ENCODE peak calls at places on chromosomes 5 and 9, in eight cellular contexts. One of them, this sample, is unnamed.

GRCh38 chr9:4985376-4986266 is 549 bp downstream of the JAK2 start:
- DNase-seq in heart left ventricle: peak
- DNase-seq in A549: no peak
- DNase-seq in hepatic stellate cell: no peak
- DNase-seq in adrenal gland: peak
- DNase-seq in naive thymus-derived CD8-positive, alpha-beta T cell: peak
- DNase-seq in frontal cortex: no peak
- DNase-seq in AG20443: peak
- DNase-seq in this sample: peak

GRCh38 chr5:14900661-14901461 is 29.3 kb upstream of the ANKH start:
- DNase-seq in adrenal gland: peak
- DNase-seq in frontal cortex: no peak
- DNase-seq in hepatic stellate cell: peak
- DNase-seq in heart left ventricle: peak
- DNase-seq in naive thymus-derived CD8-positive, alpha-beta T cell: no peak
- DNase-seq in AG20443: peak
- DNase-seq in A549: no peak
- DNase-seq in this sample: peak

GRCh38 chr9:35776018-35776417 is 15.4 kb upstream of the NPR2 start:
- DNase-seq in A549: no peak
- DNase-seq in hepatic stellate cell: no peak
- DNase-seq in adrenal gland: no peak
- DNase-seq in AG20443: no peak
- DNase-seq in naive thymus-derived CD8-positive, alpha-beta T cell: no peak
- DNase-seq in frontal cortex: no peak
- DNase-seq in heart left ventricle: no peak
- DNase-seq in this sample: peak

GRCh38 chr5:17882760-17883488 is 248.7 kb downstream of the TAF11L14 start:
- DNase-seq in heart left ventricle: no peak
- DNase-seq in AG20443: no peak
- DNase-seq in naive thymus-derived CD8-positive, alpha-beta T cell: no peak
- DNase-seq in adrenal gland: no peak
- DNase-seq in A549: no peak
- DNase-seq in hepatic stellate cell: no peak
- DNase-seq in frontal cortex: no peak
- DNase-seq in this sample: no peak

GRCh38 chr9:124511891-124512805 is 4.9 kb upstream of the NR5A1 start:
- DNase-seq in naive thymus-derived CD8-positive, alpha-beta T cell: no peak
- DNase-seq in hepatic stellate cell: no peak
- DNase-seq in frontal cortex: peak
- DNase-seq in A549: no peak
- DNase-seq in AG20443: no peak
- DNase-seq in heart left ventricle: no peak
- DNase-seq in adrenal gland: no peak
- DNase-seq in this sample: no peak

GRCh38 chr9:3059781-3060468 is 216.0 kb upstream of the PUM3 start:
- DNase-seq in hepatic stellate cell: peak
- DNase-seq in frontal cortex: no peak
- DNase-seq in AG20443: no peak
- DNase-seq in heart left ventricle: no peak
- DNase-seq in A549: no peak
- DNase-seq in adrenal gland: no peak
- DNase-seq in naive thymus-derived CD8-positive, alpha-beta T cell: no peak
- DNase-seq in this sample: no peak

GRCh38 chr5:132376694-132377641 is 7.5 kb downstream of the SLC22A5 start:
- DNase-seq in A549: no peak
- DNase-seq in naive thymus-derived CD8-positive, alpha-beta T cell: no peak
- DNase-seq in adrenal gland: no peak
- DNase-seq in heart left ventricle: no peak
- DNase-seq in frontal cortex: peak
- DNase-seq in hepatic stellate cell: no peak
- DNase-seq in AG20443: no peak
- DNase-seq in this sample: no peak

GRCh38 chr5:151104795-151105194 is 24.0 kb upstream of the TNIP1 start:
- DNase-seq in A549: no peak
- DNase-seq in AG20443: peak
- DNase-seq in heart left ventricle: no peak
- DNase-seq in frontal cortex: no peak
- DNase-seq in hepatic stellate cell: no peak
- DNase-seq in adrenal gland: peak
- DNase-seq in naive thymus-derived CD8-positive, alpha-beta T cell: no peak
- DNase-seq in this sample: no peak

GRCh38 chr5:16886366-16886736 is 49.7 kb downstream of the MYO10 start:
- DNase-seq in hepatic stellate cell: peak
- DNase-seq in A549: no peak
- DNase-seq in heart left ventricle: no peak
- DNase-seq in naive thymus-derived CD8-positive, alpha-beta T cell: no peak
- DNase-seq in adrenal gland: peak
- DNase-seq in AG20443: peak
- DNase-seq in frontal cortex: no peak
- DNase-seq in this sample: no peak

GRCh38 chr9:29349050-29349449 is 1775.8 kb upstream of the C9orf72 start:
- DNase-seq in heart left ventricle: no peak
- DNase-seq in frontal cortex: no peak
- DNase-seq in adrenal gland: no peak
- DNase-seq in A549: no peak
- DNase-seq in AG20443: no peak
- DNase-seq in naive thymus-derived CD8-positive, alpha-beta T cell: no peak
- DNase-seq in hepatic stellate cell: no peak
- DNase-seq in this sample: no peak

GRCh38 chr5:134583821-134584220 is 48.8 kb downstream of the SAR1B start:
- DNase-seq in heart left ventricle: no peak
- DNase-seq in hepatic stellate cell: no peak
- DNase-seq in frontal cortex: no peak
- DNase-seq in AG20443: no peak
- DNase-seq in naive thymus-derived CD8-positive, alpha-beta T cell: no peak
- DNase-seq in adrenal gland: no peak
- DNase-seq in A549: no peak
- DNase-seq in this sample: no peak

GRCh38 chr5:171899792-171900191 is 106.6 kb downstream of the FBXW11 start:
- DNase-seq in heart left ventricle: no peak
- DNase-seq in A549: no peak
- DNase-seq in naive thymus-derived CD8-positive, alpha-beta T cell: no peak
- DNase-seq in adrenal gland: no peak
- DNase-seq in frontal cortex: no peak
- DNase-seq in hepatic stellate cell: no peak
- DNase-seq in AG20443: no peak
- DNase-seq in this sample: no peak

GRCh38 chr5:107425541-107426031 is 245.2 kb downstream of the EFNA5 start:
- DNase-seq in naive thymus-derived CD8-positive, alpha-beta T cell: no peak
- DNase-seq in heart left ventricle: no peak
- DNase-seq in hepatic stellate cell: peak
- DNase-seq in adrenal gland: no peak
- DNase-seq in frontal cortex: no peak
- DNase-seq in A549: peak
- DNase-seq in AG20443: peak
- DNase-seq in this sample: no peak

GRCh38 chr5:30446456-30446855 is 747.0 kb upstream of the CDH6 start:
- DNase-seq in frontal cortex: no peak
- DNase-seq in hepatic stellate cell: no peak
- DNase-seq in A549: no peak
- DNase-seq in AG20443: no peak
- DNase-seq in adrenal gland: no peak
- DNase-seq in heart left ventricle: no peak
- DNase-seq in naive thymus-derived CD8-positive, alpha-beta T cell: no peak
- DNase-seq in this sample: no peak

GRCh38 chr5:57592236-57592635 is 109.6 kb upstream of the ACTBL2 start:
- DNase-seq in frontal cortex: no peak
- DNase-seq in heart left ventricle: no peak
- DNase-seq in naive thymus-derived CD8-positive, alpha-beta T cell: no peak
- DNase-seq in A549: no peak
- DNase-seq in hepatic stellate cell: no peak
- DNase-seq in AG20443: no peak
- DNase-seq in adrenal gland: no peak
- DNase-seq in this sample: no peak

GRCh38 chr5:68548959-68549676 is 333.6 kb downstream of the PIK3R1 start:
- DNase-seq in naive thymus-derived CD8-positive, alpha-beta T cell: no peak
- DNase-seq in hepatic stellate cell: peak
- DNase-seq in A549: peak
- DNase-seq in heart left ventricle: no peak
- DNase-seq in frontal cortex: no peak
- DNase-seq in AG20443: no peak
- DNase-seq in adrenal gland: peak
- DNase-seq in this sample: peak

GRCh38 chr9:91845839-91846238 is 104.2 kb downstream of the ROR2 start:
- DNase-seq in AG20443: no peak
- DNase-seq in A549: no peak
- DNase-seq in heart left ventricle: no peak
- DNase-seq in hepatic stellate cell: no peak
- DNase-seq in frontal cortex: no peak
- DNase-seq in naive thymus-derived CD8-positive, alpha-beta T cell: no peak
- DNase-seq in adrenal gland: no peak
- DNase-seq in this sample: no peak

GRCh38 chr9:91882628-91883027 is 67.4 kb downstream of the ROR2 start:
- DNase-seq in A549: no peak
- DNase-seq in naive thymus-derived CD8-positive, alpha-beta T cell: no peak
- DNase-seq in hepatic stellate cell: no peak
- DNase-seq in AG20443: no peak
- DNase-seq in adrenal gland: no peak
- DNase-seq in heart left ventricle: no peak
- DNase-seq in frontal cortex: no peak
- DNase-seq in this sample: no peak

GRCh38 chr9:115591584-115591984 is 473.6 kb upstream of the TNC start:
- DNase-seq in naive thymus-derived CD8-positive, alpha-beta T cell: no peak
- DNase-seq in AG20443: peak
- DNase-seq in adrenal gland: peak
- DNase-seq in frontal cortex: peak
- DNase-seq in heart left ventricle: peak
- DNase-seq in hepatic stellate cell: peak
- DNase-seq in A549: peak
- DNase-seq in this sample: peak

GRCh38 chr9:111597852-111598729 is 1.4 kb downstream of the PTGR1 start:
- DNase-seq in heart left ventricle: peak
- DNase-seq in A549: peak
- DNase-seq in AG20443: peak
- DNase-seq in naive thymus-derived CD8-positive, alpha-beta T cell: peak
- DNase-seq in frontal cortex: no peak
- DNase-seq in adrenal gland: peak
- DNase-seq in hepatic stellate cell: peak
- DNase-seq in this sample: peak

GRCh38 chr9:120363697-120364096 is 216.3 kb downstream of the CDK5RAP2 start:
- DNase-seq in frontal cortex: no peak
- DNase-seq in AG20443: no peak
- DNase-seq in heart left ventricle: no peak
- DNase-seq in naive thymus-derived CD8-positive, alpha-beta T cell: no peak
- DNase-seq in A549: no peak
- DNase-seq in adrenal gland: no peak
- DNase-seq in hepatic stellate cell: no peak
- DNase-seq in this sample: no peak

GRCh38 chr9:117076571-117077300 is 338.1 kb downstream of the ASTN2 start:
- DNase-seq in adrenal gland: no peak
- DNase-seq in hepatic stellate cell: no peak
- DNase-seq in AG20443: no peak
- DNase-seq in frontal cortex: no peak
- DNase-seq in A549: no peak
- DNase-seq in heart left ventricle: no peak
- DNase-seq in naive thymus-derived CD8-positive, alpha-beta T cell: no peak
- DNase-seq in this sample: peak

GRCh38 chr5:179716286-179716685 is 16.3 kb upstream of the MAML1 start:
- DNase-seq in adrenal gland: no peak
- DNase-seq in A549: no peak
- DNase-seq in frontal cortex: no peak
- DNase-seq in hepatic stellate cell: no peak
- DNase-seq in AG20443: no peak
- DNase-seq in heart left ventricle: no peak
- DNase-seq in naive thymus-derived CD8-positive, alpha-beta T cell: no peak
- DNase-seq in this sample: no peak

GRCh38 chr5:103119067-103119764 is 722 bp downstream of the GIN1 start:
- DNase-seq in heart left ventricle: no peak
- DNase-seq in A549: no peak
- DNase-seq in AG20443: no peak
- DNase-seq in naive thymus-derived CD8-positive, alpha-beta T cell: no peak
- DNase-seq in adrenal gland: no peak
- DNase-seq in hepatic stellate cell: no peak
- DNase-seq in frontal cortex: no peak
- DNase-seq in this sample: no peak

GRCh38 chr5:112533315-112533867 is 114.3 kb upstream of the EPB41L4A start:
- DNase-seq in hepatic stellate cell: no peak
- DNase-seq in AG20443: no peak
- DNase-seq in naive thymus-derived CD8-positive, alpha-beta T cell: no peak
- DNase-seq in adrenal gland: no peak
- DNase-seq in A549: peak
- DNase-seq in heart left ventricle: no peak
- DNase-seq in frontal cortex: no peak
- DNase-seq in this sample: no peak

GRCh38 chr9:125203259-125203658 is 2.9 kb downstream of the RABEPK start:
- DNase-seq in frontal cortex: no peak
- DNase-seq in AG20443: peak
- DNase-seq in naive thymus-derived CD8-positive, alpha-beta T cell: no peak
- DNase-seq in adrenal gland: no peak
- DNase-seq in heart left ventricle: no peak
- DNase-seq in hepatic stellate cell: peak
- DNase-seq in A549: no peak
- DNase-seq in this sample: no peak

GRCh38 chr5:88049737-88050136 is 218.9 kb downstream of the TMEM161B start:
- DNase-seq in hepatic stellate cell: no peak
- DNase-seq in naive thymus-derived CD8-positive, alpha-beta T cell: no peak
- DNase-seq in AG20443: no peak
- DNase-seq in heart left ventricle: no peak
- DNase-seq in A549: no peak
- DNase-seq in frontal cortex: no peak
- DNase-seq in adrenal gland: no peak
- DNase-seq in this sample: no peak

GRCh38 chr9:69831621-69832020 is 11.0 kb downstream of the CFAP95 start:
- DNase-seq in frontal cortex: no peak
- DNase-seq in adrenal gland: no peak
- DNase-seq in hepatic stellate cell: no peak
- DNase-seq in heart left ventricle: no peak
- DNase-seq in naive thymus-derived CD8-positive, alpha-beta T cell: no peak
- DNase-seq in A549: no peak
- DNase-seq in AG20443: no peak
- DNase-seq in this sample: no peak

GRCh38 chr5:66856041-66856805 is 260.0 kb downstream of the MAST4 start:
- DNase-seq in frontal cortex: no peak
- DNase-seq in heart left ventricle: no peak
- DNase-seq in hepatic stellate cell: no peak
- DNase-seq in adrenal gland: no peak
- DNase-seq in A549: no peak
- DNase-seq in AG20443: no peak
- DNase-seq in naive thymus-derived CD8-positive, alpha-beta T cell: no peak
- DNase-seq in this sample: no peak

GRCh38 chr9:130616451-130616850 is 37.1 kb downstream of the FUBP3 start:
- DNase-seq in AG20443: no peak
- DNase-seq in frontal cortex: no peak
- DNase-seq in hepatic stellate cell: no peak
- DNase-seq in naive thymus-derived CD8-positive, alpha-beta T cell: no peak
- DNase-seq in heart left ventricle: no peak
- DNase-seq in A549: no peak
- DNase-seq in adrenal gland: no peak
- DNase-seq in this sample: no peak

GRCh38 chr5:130974284-130974683 is 190.8 kb downstream of the HINT1 start:
- DNase-seq in A549: no peak
- DNase-seq in adrenal gland: no peak
- DNase-seq in AG20443: no peak
- DNase-seq in heart left ventricle: no peak
- DNase-seq in frontal cortex: no peak
- DNase-seq in hepatic stellate cell: no peak
- DNase-seq in naive thymus-derived CD8-positive, alpha-beta T cell: no peak
- DNase-seq in this sample: no peak

GRCh38 chr5:137632716-137633115 is 103.2 kb downstream of the KLHL3 start:
- DNase-seq in naive thymus-derived CD8-positive, alpha-beta T cell: no peak
- DNase-seq in AG20443: no peak
- DNase-seq in A549: no peak
- DNase-seq in adrenal gland: no peak
- DNase-seq in heart left ventricle: no peak
- DNase-seq in hepatic stellate cell: no peak
- DNase-seq in frontal cortex: no peak
- DNase-seq in this sample: no peak

GRCh38 chr5:177194278-177194677 is 60.7 kb downstream of the NSD1 start:
- DNase-seq in AG20443: peak
- DNase-seq in A549: peak
- DNase-seq in hepatic stellate cell: peak
- DNase-seq in naive thymus-derived CD8-positive, alpha-beta T cell: no peak
- DNase-seq in heart left ventricle: no peak
- DNase-seq in adrenal gland: peak
- DNase-seq in frontal cortex: no peak
- DNase-seq in this sample: peak

GRCh38 chr5:171647900-171648253 is 137.7 kb upstream of the SMIM23 start:
- DNase-seq in adrenal gland: no peak
- DNase-seq in heart left ventricle: no peak
- DNase-seq in A549: no peak
- DNase-seq in naive thymus-derived CD8-positive, alpha-beta T cell: no peak
- DNase-seq in hepatic stellate cell: no peak
- DNase-seq in frontal cortex: no peak
- DNase-seq in AG20443: no peak
- DNase-seq in this sample: no peak

This sample was measured in left kidney.